ENCODE peak calls at places on chromosomes 11 and 22, in ten cellular contexts. One of them, this sample, is unnamed.

GRCh38 chr11:60985991-60986915 is 14.8 kb downstream of the CD6 start:
- DNase-seq in stimulated activated CD4-positive, alpha-beta T cell treated with anti-CD3 and anti-CD28 coated beads, Interleukin-1b, Interleukin-23, amount 100 ng/mL, for 24 hours: peak
- DNase-seq in activated T-cell treated with anti-CD3 and anti-CD28 coated beads for 1 hour: peak
- DNase-seq in NCI-H774: no peak
- DNase-seq in glutamatergic neuron: no peak
- DNase-seq in AG04450: peak
- DNase-seq in activated T-helper 9 cell treated with anti-CD3 and anti-CD28 coated beads, Interleukin-2, amount 50 U/mL, for 16 hours: peak
- DNase-seq in COR-L47: no peak
- DNase-seq in Kasumi-1: no peak
- DNase-seq in H1: no peak
- DNase-seq in this sample: no peak

GRCh38 chr22:48715511-48715910 is 1112.2 kb downstream of the BRD1 start:
- DNase-seq in stimulated activated CD4-positive, alpha-beta T cell treated with anti-CD3 and anti-CD28 coated beads, Interleukin-1b, Interleukin-23, amount 100 ng/mL, for 24 hours: no peak
- DNase-seq in activated T-cell treated with anti-CD3 and anti-CD28 coated beads for 1 hour: no peak
- DNase-seq in NCI-H774: no peak
- DNase-seq in glutamatergic neuron: no peak
- DNase-seq in AG04450: no peak
- DNase-seq in activated T-helper 9 cell treated with anti-CD3 and anti-CD28 coated beads, Interleukin-2, amount 50 U/mL, for 16 hours: no peak
- DNase-seq in COR-L47: no peak
- DNase-seq in Kasumi-1: no peak
- DNase-seq in H1: no peak
- DNase-seq in this sample: no peak

GRCh38 chr11:116797816-116798215 is 6.1 kb upstream of the APOA5 start:
- DNase-seq in stimulated activated CD4-positive, alpha-beta T cell treated with anti-CD3 and anti-CD28 coated beads, Interleukin-1b, Interleukin-23, amount 100 ng/mL, for 24 hours: no peak
- DNase-seq in activated T-cell treated with anti-CD3 and anti-CD28 coated beads for 1 hour: no peak
- DNase-seq in NCI-H774: no peak
- DNase-seq in glutamatergic neuron: no peak
- DNase-seq in AG04450: no peak
- DNase-seq in activated T-helper 9 cell treated with anti-CD3 and anti-CD28 coated beads, Interleukin-2, amount 50 U/mL, for 16 hours: no peak
- DNase-seq in COR-L47: no peak
- DNase-seq in Kasumi-1: no peak
- DNase-seq in H1: no peak
- DNase-seq in this sample: no peak

GRCh38 chr11:134045799-134046635 is 22.9 kb upstream of the JAM3 start:
- DNase-seq in stimulated activated CD4-positive, alpha-beta T cell treated with anti-CD3 and anti-CD28 coated beads, Interleukin-1b, Interleukin-23, amount 100 ng/mL, for 24 hours: no peak
- DNase-seq in activated T-cell treated with anti-CD3 and anti-CD28 coated beads for 1 hour: no peak
- DNase-seq in NCI-H774: peak
- DNase-seq in glutamatergic neuron: peak
- DNase-seq in AG04450: no peak
- DNase-seq in activated T-helper 9 cell treated with anti-CD3 and anti-CD28 coated beads, Interleukin-2, amount 50 U/mL, for 16 hours: no peak
- DNase-seq in COR-L47: peak
- DNase-seq in Kasumi-1: peak
- DNase-seq in H1: no peak
- DNase-seq in this sample: no peak

GRCh38 chr11:133506023-133506422 is 26.3 kb downstream of the OPCML start:
- DNase-seq in stimulated activated CD4-positive, alpha-beta T cell treated with anti-CD3 and anti-CD28 coated beads, Interleukin-1b, Interleukin-23, amount 100 ng/mL, for 24 hours: no peak
- DNase-seq in activated T-cell treated with anti-CD3 and anti-CD28 coated beads for 1 hour: no peak
- DNase-seq in NCI-H774: no peak
- DNase-seq in glutamatergic neuron: no peak
- DNase-seq in AG04450: no peak
- DNase-seq in activated T-helper 9 cell treated with anti-CD3 and anti-CD28 coated beads, Interleukin-2, amount 50 U/mL, for 16 hours: no peak
- DNase-seq in COR-L47: no peak
- DNase-seq in Kasumi-1: no peak
- DNase-seq in H1: no peak
- DNase-seq in this sample: no peak

GRCh38 chr22:29167032-29167911 is 38.4 kb upstream of the EMID1 start:
- DNase-seq in stimulated activated CD4-positive, alpha-beta T cell treated with anti-CD3 and anti-CD28 coated beads, Interleukin-1b, Interleukin-23, amount 100 ng/mL, for 24 hours: peak
- DNase-seq in activated T-cell treated with anti-CD3 and anti-CD28 coated beads for 1 hour: no peak
- DNase-seq in NCI-H774: no peak
- DNase-seq in glutamatergic neuron: no peak
- DNase-seq in AG04450: no peak
- DNase-seq in activated T-helper 9 cell treated with anti-CD3 and anti-CD28 coated beads, Interleukin-2, amount 50 U/mL, for 16 hours: peak
- DNase-seq in COR-L47: no peak
- DNase-seq in Kasumi-1: peak
- DNase-seq in H1: no peak
- DNase-seq in this sample: no peak

GRCh38 chr22:22037740-22038139 is 55.2 kb upstream of the TOP3B start:
- DNase-seq in stimulated activated CD4-positive, alpha-beta T cell treated with anti-CD3 and anti-CD28 coated beads, Interleukin-1b, Interleukin-23, amount 100 ng/mL, for 24 hours: no peak
- DNase-seq in activated T-cell treated with anti-CD3 and anti-CD28 coated beads for 1 hour: no peak
- DNase-seq in NCI-H774: no peak
- DNase-seq in glutamatergic neuron: no peak
- DNase-seq in AG04450: peak
- DNase-seq in activated T-helper 9 cell treated with anti-CD3 and anti-CD28 coated beads, Interleukin-2, amount 50 U/mL, for 16 hours: no peak
- DNase-seq in COR-L47: peak
- DNase-seq in Kasumi-1: no peak
- DNase-seq in H1: no peak
- DNase-seq in this sample: no peak

GRCh38 chr11:47083913-47084312 is 92.8 kb downstream of the ARFGAP2 start:
- DNase-seq in stimulated activated CD4-positive, alpha-beta T cell treated with anti-CD3 and anti-CD28 coated beads, Interleukin-1b, Interleukin-23, amount 100 ng/mL, for 24 hours: no peak
- DNase-seq in activated T-cell treated with anti-CD3 and anti-CD28 coated beads for 1 hour: no peak
- DNase-seq in NCI-H774: no peak
- DNase-seq in glutamatergic neuron: no peak
- DNase-seq in AG04450: peak
- DNase-seq in activated T-helper 9 cell treated with anti-CD3 and anti-CD28 coated beads, Interleukin-2, amount 50 U/mL, for 16 hours: no peak
- DNase-seq in COR-L47: no peak
- DNase-seq in Kasumi-1: peak
- DNase-seq in H1: no peak
- DNase-seq in this sample: no peak

GRCh38 chr11:19253149-19253540 is 12.4 kb upstream of the E2F8 start:
- DNase-seq in stimulated activated CD4-positive, alpha-beta T cell treated with anti-CD3 and anti-CD28 coated beads, Interleukin-1b, Interleukin-23, amount 100 ng/mL, for 24 hours: no peak
- DNase-seq in activated T-cell treated with anti-CD3 and anti-CD28 coated beads for 1 hour: no peak
- DNase-seq in NCI-H774: peak
- DNase-seq in glutamatergic neuron: no peak
- DNase-seq in AG04450: no peak
- DNase-seq in activated T-helper 9 cell treated with anti-CD3 and anti-CD28 coated beads, Interleukin-2, amount 50 U/mL, for 16 hours: no peak
- DNase-seq in COR-L47: peak
- DNase-seq in Kasumi-1: no peak
- DNase-seq in H1: no peak
- DNase-seq in this sample: no peak

GRCh38 chr11:74276581-74276980 is 34.9 kb downstream of the P4HA3 start:
- DNase-seq in stimulated activated CD4-positive, alpha-beta T cell treated with anti-CD3 and anti-CD28 coated beads, Interleukin-1b, Interleukin-23, amount 100 ng/mL, for 24 hours: no peak
- DNase-seq in activated T-cell treated with anti-CD3 and anti-CD28 coated beads for 1 hour: no peak
- DNase-seq in NCI-H774: no peak
- DNase-seq in glutamatergic neuron: no peak
- DNase-seq in AG04450: no peak
- DNase-seq in activated T-helper 9 cell treated with anti-CD3 and anti-CD28 coated beads, Interleukin-2, amount 50 U/mL, for 16 hours: no peak
- DNase-seq in COR-L47: no peak
- DNase-seq in Kasumi-1: no peak
- DNase-seq in H1: no peak
- DNase-seq in this sample: no peak

GRCh38 chr11:29119691-29120328 is 897.0 kb downstream of the KCNA4 start:
- DNase-seq in stimulated activated CD4-positive, alpha-beta T cell treated with anti-CD3 and anti-CD28 coated beads, Interleukin-1b, Interleukin-23, amount 100 ng/mL, for 24 hours: no peak
- DNase-seq in activated T-cell treated with anti-CD3 and anti-CD28 coated beads for 1 hour: no peak
- DNase-seq in NCI-H774: no peak
- DNase-seq in glutamatergic neuron: no peak
- DNase-seq in AG04450: peak
- DNase-seq in activated T-helper 9 cell treated with anti-CD3 and anti-CD28 coated beads, Interleukin-2, amount 50 U/mL, for 16 hours: no peak
- DNase-seq in COR-L47: no peak
- DNase-seq in Kasumi-1: peak
- DNase-seq in H1: no peak
- DNase-seq in this sample: no peak

GRCh38 chr11:106708348-106708747 is 309.9 kb downstream of the GUCY1A2 start:
- DNase-seq in stimulated activated CD4-positive, alpha-beta T cell treated with anti-CD3 and anti-CD28 coated beads, Interleukin-1b, Interleukin-23, amount 100 ng/mL, for 24 hours: no peak
- DNase-seq in activated T-cell treated with anti-CD3 and anti-CD28 coated beads for 1 hour: no peak
- DNase-seq in NCI-H774: no peak
- DNase-seq in glutamatergic neuron: no peak
- DNase-seq in AG04450: no peak
- DNase-seq in activated T-helper 9 cell treated with anti-CD3 and anti-CD28 coated beads, Interleukin-2, amount 50 U/mL, for 16 hours: no peak
- DNase-seq in COR-L47: no peak
- DNase-seq in Kasumi-1: no peak
- DNase-seq in H1: no peak
- DNase-seq in this sample: no peak

GRCh38 chr22:45239378-45240136 is 1.1 kb downstream of the KIAA0930 start:
- DNase-seq in stimulated activated CD4-positive, alpha-beta T cell treated with anti-CD3 and anti-CD28 coated beads, Interleukin-1b, Interleukin-23, amount 100 ng/mL, for 24 hours: no peak
- DNase-seq in activated T-cell treated with anti-CD3 and anti-CD28 coated beads for 1 hour: no peak
- DNase-seq in NCI-H774: no peak
- DNase-seq in glutamatergic neuron: no peak
- DNase-seq in AG04450: no peak
- DNase-seq in activated T-helper 9 cell treated with anti-CD3 and anti-CD28 coated beads, Interleukin-2, amount 50 U/mL, for 16 hours: no peak
- DNase-seq in COR-L47: no peak
- DNase-seq in Kasumi-1: peak
- DNase-seq in H1: no peak
- DNase-seq in this sample: no peak

GRCh38 chr22:47835726-47836125 is 1073.3 kb downstream of the TBC1D22A start:
- DNase-seq in stimulated activated CD4-positive, alpha-beta T cell treated with anti-CD3 and anti-CD28 coated beads, Interleukin-1b, Interleukin-23, amount 100 ng/mL, for 24 hours: no peak
- DNase-seq in activated T-cell treated with anti-CD3 and anti-CD28 coated beads for 1 hour: no peak
- DNase-seq in NCI-H774: no peak
- DNase-seq in glutamatergic neuron: no peak
- DNase-seq in AG04450: no peak
- DNase-seq in activated T-helper 9 cell treated with anti-CD3 and anti-CD28 coated beads, Interleukin-2, amount 50 U/mL, for 16 hours: no peak
- DNase-seq in COR-L47: no peak
- DNase-seq in Kasumi-1: no peak
- DNase-seq in H1: no peak
- DNase-seq in this sample: no peak

GRCh38 chr11:113838005-113838404 is 37.4 kb downstream of the USP28 start:
- DNase-seq in stimulated activated CD4-positive, alpha-beta T cell treated with anti-CD3 and anti-CD28 coated beads, Interleukin-1b, Interleukin-23, amount 100 ng/mL, for 24 hours: no peak
- DNase-seq in activated T-cell treated with anti-CD3 and anti-CD28 coated beads for 1 hour: no peak
- DNase-seq in NCI-H774: no peak
- DNase-seq in glutamatergic neuron: no peak
- DNase-seq in AG04450: no peak
- DNase-seq in activated T-helper 9 cell treated with anti-CD3 and anti-CD28 coated beads, Interleukin-2, amount 50 U/mL, for 16 hours: no peak
- DNase-seq in COR-L47: no peak
- DNase-seq in Kasumi-1: no peak
- DNase-seq in H1: no peak
- DNase-seq in this sample: no peak

This sample was measured in NCI-H2227 treated with DMSO at 0.1 percent for 48 hours.